ENCODE peak calls at places on chromosomes 13 and 19, in eight cellular contexts. Q is transverse colon, C is stomach, J is tibial nerve, K is uterus, N is IMR-90, U is ovary, L is heart left ventricle. T is an unnamed sample.

GRCh38 chr19:7883105-7883504 is 5.2 kb upstream of the LRRC8E start:
- DNase-seq in L (no peak), U (no peak), N (no peak), J (no peak), Q (no peak), C (no peak), K (no peak), T (no peak)

GRCh38 chr13:108154421-108154858 is 60.9 kb downstream of the LIG4 start:
- DNase-seq in U (no peak), N (no peak), K (no peak), Q (peak), J (no peak), C (peak), L (no peak), T (no peak)

GRCh38 chr19:570315-570714 is 2.1 kb upstream of the BSG start:
- DNase-seq in J (no peak), U (no peak), K (no peak), L (no peak), Q (peak), N (no peak), C (no peak), T (no peak)

GRCh38 chr19:18074192-18074591 is 12.5 kb downstream of the IL12RB1 start:
- DNase-seq in Q (no peak), N (no peak), L (no peak), C (no peak), J (no peak), K (no peak), U (no peak), T (no peak)

GRCh38 chr19:57099199-57099661 is 20.6 kb upstream of the USP29 start:
- DNase-seq in C (peak), J (no peak), U (peak), Q (peak), K (peak), L (peak), N (peak), T (no peak)

GRCh38 chr19:42313096-42313839 is at the start of gene TMEM145:
- DNase-seq in N (peak), J (no peak), C (peak), K (no peak), L (no peak), U (peak), Q (peak), T (no peak)

GRCh38 chr13:79936368-79937136 is 404.4 kb downstream of the SPRY2 start:
- DNase-seq in N (peak), J (no peak), K (peak), C (no peak), U (no peak), L (peak), Q (no peak), T (peak)

GRCh38 chr13:49421391-49421790 is 22.5 kb downstream of the CAB39L start:
- DNase-seq in Q (peak), K (no peak), N (no peak), U (no peak), L (no peak), C (no peak), J (no peak), T (no peak)

GRCh38 chr13:103282571-103283450 is 216.6 kb upstream of the SLC10A2 start:
- DNase-seq in C (no peak), N (peak), U (no peak), K (no peak), Q (no peak), L (no peak), J (no peak), T (no peak)

GRCh38 chr13:92716749-92717148 is 509.9 kb upstream of the GPC6 start:
- DNase-seq in U (no peak), Q (no peak), C (no peak), J (no peak), L (no peak), K (no peak), N (peak), T (no peak)

GRCh38 chr19:2290441-2291184 is 8.6 kb upstream of the PEAK3 start:
- DNase-seq in Q (peak), C (no peak), L (no peak), N (no peak), U (no peak), K (no peak), J (no peak), T (no peak)

GRCh38 chr13:45289936-45290563 is 50.9 kb downstream of the TPT1 start:
- DNase-seq in L (no peak), J (no peak), N (no peak), C (no peak), K (no peak), U (no peak), Q (no peak), T (no peak)

GRCh38 chr19:37698216-37698615 is 21.3 kb downstream of the ZNF607 start:
- DNase-seq in L (no peak), U (no peak), C (no peak), N (no peak), K (no peak), J (no peak), Q (no peak), T (no peak)

GRCh38 chr19:28705008-28705407 is 507.9 kb downstream of the UQCRFS1 start:
- DNase-seq in K (no peak), U (no peak), C (no peak), N (peak), L (no peak), J (no peak), Q (no peak), T (no peak)

GRCh38 chr19:42255766-42256750 is 1.1 kb upstream of the ERF start:
- DNase-seq in U (peak), N (peak), K (peak), Q (no peak), L (peak), J (no peak), C (no peak), T (peak)

GRCh38 chr13:38395505-38395803 is 45.8 kb downstream of the UFM1 start:
- DNase-seq in J (no peak), N (no peak), K (no peak), U (no peak), Q (no peak), C (no peak), L (no peak), T (no peak)

GRCh38 chr13:114065926-114066774 is 66.3 kb downstream of the RASA3 start:
- DNase-seq in K (no peak), J (no peak), N (no peak), C (no peak), L (no peak), U (no peak), Q (peak), T (no peak)

GRCh38 chr19:39514840-39515550 is at the start of gene SELENOV:
- DNase-seq in C (no peak), L (no peak), U (peak), J (no peak), N (no peak), Q (no peak), K (no peak), T (no peak)

GRCh38 chr19:40633207-40633606 is 32.0 kb downstream of the LTBP4 start:
- DNase-seq in N (peak), K (no peak), J (no peak), Q (no peak), C (no peak), U (no peak), L (no peak), T (no peak)

GRCh38 chr19:5991244-5991838 is 13.4 kb upstream of the RANBP3 start:
- DNase-seq in J (no peak), K (no peak), U (no peak), C (no peak), N (no peak), L (no peak), Q (no peak), T (no peak)

GRCh38 chr13:97130201-97130600 is 91.9 kb upstream of the MBNL2 start:
- DNase-seq in L (no peak), N (no peak), C (no peak), U (no peak), J (no peak), Q (no peak), K (no peak), T (no peak)

GRCh38 chr19:1274081-1274851 is 1.1 kb upstream of the FAM174C start:
- DNase-seq in U (peak), N (no peak), K (peak), C (no peak), L (no peak), J (no peak), Q (no peak), T (no peak)

GRCh38 chr19:8131517-8131916 is 17.9 kb downstream of the FBN3 start:
- DNase-seq in Q (no peak), N (no peak), C (no peak), U (no peak), J (no peak), L (no peak), K (no peak), T (no peak)

GRCh38 chr19:41995959-41996797 is 2.1 kb upstream of the ATP1A3 start:
- DNase-seq in U (no peak), C (no peak), Q (no peak), N (no peak), L (no peak), K (no peak), J (no peak), T (no peak)

GRCh38 chr13:65090191-65090590 is 2139.9 kb downstream of the PCDH9 start:
- DNase-seq in J (no peak), K (no peak), Q (no peak), C (no peak), L (no peak), U (no peak), N (no peak), T (no peak)

GRCh38 chr19:12596927-12597548 is 13.6 kb downstream of the ZNF490 start:
- DNase-seq in Q (no peak), K (no peak), L (no peak), U (no peak), N (no peak), C (no peak), J (no peak), T (no peak)

GRCh38 chr19:38277549-38277948 is 13.2 kb downstream of the SPINT2 start:
- DNase-seq in U (no peak), N (peak), Q (no peak), C (no peak), L (no peak), K (no peak), J (no peak), T (no peak)

GRCh38 chr19:35317464-35318043 is 11.4 kb upstream of the CD22 start:
- DNase-seq in J (no peak), Q (no peak), C (no peak), U (no peak), N (no peak), L (no peak), K (no peak), T (no peak)

GRCh38 chr19:35612224-35612558 is 344 bp upstream of the HAUS5 start:
- DNase-seq in L (no peak), Q (no peak), J (no peak), U (no peak), N (no peak), C (no peak), K (no peak), T (no peak)

GRCh38 chr13:44368062-44368591 is 5.5 kb upstream of the SERP2 start:
- DNase-seq in U (no peak), C (no peak), K (no peak), L (no peak), J (no peak), Q (no peak), N (peak), T (no peak)

GRCh38 chr13:29817604-29818378 is 32.6 kb downstream of the UBL3 start:
- DNase-seq in Q (no peak), J (no peak), U (no peak), L (no peak), C (no peak), K (no peak), N (peak), T (no peak)

GRCh38 chr19:28633223-28634030 is 579.5 kb downstream of the UQCRFS1 start:
- DNase-seq in U (no peak), C (no peak), J (no peak), L (peak), Q (peak), N (peak), K (no peak), T (no peak)

GRCh38 chr13:39565036-39565949 is 37.7 kb downstream of the LHFPL6 start:
- DNase-seq in Q (no peak), U (peak), J (no peak), L (no peak), N (peak), K (no peak), C (no peak), T (no peak)
- H3K4me3 ChIP-seq in Q (no peak), U (no peak), J (no peak), L (no peak), N (peak), K (no peak), C (no peak), T (no peak)

GRCh38 chr13:100987993-100988392 is 313.4 kb upstream of the TMTC4 start:
- DNase-seq in Q (no peak), J (no peak), L (no peak), N (peak), U (no peak), C (no peak), K (no peak), T (no peak)
- TF ChIP-seq CTCF in Q (no peak), J (no peak), L (no peak), N (peak), U (no peak), C (no peak), K (no peak), T (no peak)

DNA sequence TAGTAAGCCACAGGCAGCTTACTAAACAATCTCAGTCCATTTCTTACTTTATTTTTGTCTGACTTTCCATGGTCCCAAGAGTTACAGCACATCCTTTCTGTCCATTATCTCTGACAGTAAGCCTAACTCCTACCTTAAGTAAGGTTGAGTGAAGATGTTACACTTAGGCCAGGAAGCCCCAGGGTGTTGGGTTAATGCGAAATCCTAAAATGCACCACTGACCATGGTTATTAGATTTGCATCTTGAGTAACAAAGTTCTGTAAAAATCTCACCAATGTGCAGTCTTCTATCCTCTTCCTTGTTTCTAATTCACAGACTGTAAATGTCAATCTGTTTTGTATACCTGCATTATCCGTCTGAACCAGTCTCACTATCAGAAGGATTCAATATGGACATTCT is 462.5 kb downstream of the FGF14 start:
- DNase-seq in L (no peak), J (no peak), C (no peak), N (no peak), K (no peak), U (no peak), Q (no peak), T (no peak)
- TF ChIP-seq POLR2A in L (no peak), J (no peak), C (no peak), N (no peak), K (no peak), U (no peak), Q (no peak), T (no peak)

GRCh38 chr13:23899555-23899954 is 2.3 kb upstream of the C1QTNF9B start:
- DNase-seq in J (no peak), Q (no peak), C (no peak), L (no peak), N (peak), U (peak), K (peak), T (no peak)

GRCh38 chr13:23905766-23906165 is 8.5 kb upstream of the C1QTNF9B start:
- DNase-seq in J (no peak), K (no peak), N (no peak), C (no peak), L (no peak), U (no peak), Q (no peak), T (no peak)

GRCh38 chr13:23903906-23904280 is 6.6 kb upstream of the C1QTNF9B start:
- DNase-seq in U (no peak), J (no peak), C (no peak), L (no peak), Q (no peak), K (no peak), N (no peak), T (no peak)

GRCh38 chr13:23901365-23901764 is 4.1 kb upstream of the C1QTNF9B start:
- DNase-seq in U (no peak), N (peak), K (no peak), L (no peak), J (no peak), Q (no peak), C (no peak), T (no peak)

DNA sequence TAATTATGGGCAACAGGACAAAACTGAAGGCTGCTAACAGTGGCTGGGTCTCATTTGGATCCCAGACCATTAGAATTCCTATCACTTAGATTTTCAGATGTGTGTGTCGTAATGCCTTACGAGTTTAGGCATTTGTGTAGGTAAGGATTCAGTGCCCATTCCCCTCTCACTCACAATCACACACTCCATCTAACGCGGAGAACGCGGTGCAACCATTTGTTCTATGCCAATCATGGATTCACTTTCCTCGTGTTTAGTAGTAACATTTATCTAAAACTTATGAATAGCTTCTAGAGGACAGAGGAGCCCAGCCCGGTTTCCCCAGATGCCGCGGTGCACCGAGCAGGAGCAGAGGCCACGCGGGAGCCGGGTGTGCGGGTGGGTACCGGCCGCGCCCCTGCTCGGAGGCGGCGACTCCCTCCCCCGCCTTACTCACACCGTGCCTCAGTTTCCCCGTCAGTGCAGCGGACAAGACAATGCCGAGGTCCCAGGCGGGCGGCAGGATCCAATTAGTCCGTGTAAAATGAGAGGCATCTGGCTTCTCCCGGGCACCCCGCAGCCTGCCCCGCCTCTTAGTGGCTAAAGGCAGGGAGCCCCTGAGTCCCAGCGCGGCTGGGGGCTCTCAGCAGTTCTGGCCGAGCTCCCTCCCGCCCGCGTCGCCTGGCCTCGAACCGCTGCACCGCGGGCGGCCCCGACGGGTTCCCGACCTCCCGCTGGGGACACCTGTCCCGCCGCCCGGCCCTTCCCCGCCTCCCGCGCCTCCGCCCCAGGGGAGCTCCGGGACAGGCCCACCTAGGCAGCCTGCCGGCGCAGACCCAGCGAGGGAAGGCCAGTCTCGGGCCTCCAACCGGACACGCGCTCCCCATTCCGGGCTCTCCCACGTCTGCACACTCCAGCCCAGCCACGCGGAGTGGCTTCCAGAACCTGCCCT is 5.9 kb upstream of the C1QTNF9B start:
- DNase-seq in U (no peak), J (no peak), N (no peak), C (no peak), K (no peak), Q (no peak), L (no peak), T (no peak)
- H3K4me3 ChIP-seq in U (no peak), J (peak), N (no peak), C (peak), K (no peak), Q (no peak), L (peak), T (no peak)

DNA sequence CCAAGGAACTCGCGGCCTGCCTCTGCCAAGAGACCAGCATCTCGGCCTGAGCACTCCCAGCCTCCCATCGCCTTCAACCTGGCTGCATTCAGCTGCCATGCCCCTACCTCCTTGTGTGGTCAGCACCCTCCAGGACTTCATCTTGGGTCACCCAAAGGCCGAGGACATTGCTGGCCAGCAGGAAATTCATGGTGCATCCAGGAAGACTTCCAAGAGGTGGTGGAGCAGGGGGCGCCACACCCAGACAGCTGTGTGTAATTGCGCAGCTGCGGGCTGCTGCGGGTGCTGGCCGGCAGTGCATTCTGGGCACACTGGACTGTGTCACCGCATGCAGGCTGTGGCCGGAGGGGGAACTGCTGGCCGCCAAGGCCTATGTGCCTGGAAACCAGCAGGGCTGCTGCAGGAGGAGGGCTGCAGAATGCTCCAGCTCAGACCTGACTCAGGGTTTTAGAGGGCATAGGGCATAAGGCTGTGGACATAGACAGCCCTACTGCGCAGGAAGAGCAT is 164.3 kb upstream of the TUBA3C start:
- DNase-seq in J (no peak), C (no peak), K (no peak), Q (no peak), N (no peak), U (no peak), L (no peak), T (no peak)
- TF ChIP-seq CTCF in J (no peak), C (no peak), K (no peak), Q (no peak), N (no peak), U (no peak), L (no peak), T (no peak)

GRCh38 chr19:14073232-14073924 is 792 bp downstream of the MISP3 start:
- DNase-seq in L (peak), K (peak), J (no peak), C (peak), Q (peak), U (peak), N (peak), T (peak)

GRCh38 chr19:14073925-14074838 is 1.6 kb downstream of the MISP3 start:
- DNase-seq in C (peak), J (no peak), U (no peak), L (peak), K (no peak), Q (peak), N (peak), T (no peak)

GRCh38 chr19:14070268-14071050 is 2.1 kb upstream of the MISP3 start:
- DNase-seq in J (no peak), C (no peak), N (no peak), U (no peak), Q (no peak), L (no peak), K (no peak), T (peak)

GRCh38 chr19:14078406-14078805 is 5.8 kb downstream of the MISP3 start:
- DNase-seq in K (no peak), C (no peak), Q (no peak), U (no peak), L (no peak), N (peak), J (no peak), T (no peak)

DNA sequence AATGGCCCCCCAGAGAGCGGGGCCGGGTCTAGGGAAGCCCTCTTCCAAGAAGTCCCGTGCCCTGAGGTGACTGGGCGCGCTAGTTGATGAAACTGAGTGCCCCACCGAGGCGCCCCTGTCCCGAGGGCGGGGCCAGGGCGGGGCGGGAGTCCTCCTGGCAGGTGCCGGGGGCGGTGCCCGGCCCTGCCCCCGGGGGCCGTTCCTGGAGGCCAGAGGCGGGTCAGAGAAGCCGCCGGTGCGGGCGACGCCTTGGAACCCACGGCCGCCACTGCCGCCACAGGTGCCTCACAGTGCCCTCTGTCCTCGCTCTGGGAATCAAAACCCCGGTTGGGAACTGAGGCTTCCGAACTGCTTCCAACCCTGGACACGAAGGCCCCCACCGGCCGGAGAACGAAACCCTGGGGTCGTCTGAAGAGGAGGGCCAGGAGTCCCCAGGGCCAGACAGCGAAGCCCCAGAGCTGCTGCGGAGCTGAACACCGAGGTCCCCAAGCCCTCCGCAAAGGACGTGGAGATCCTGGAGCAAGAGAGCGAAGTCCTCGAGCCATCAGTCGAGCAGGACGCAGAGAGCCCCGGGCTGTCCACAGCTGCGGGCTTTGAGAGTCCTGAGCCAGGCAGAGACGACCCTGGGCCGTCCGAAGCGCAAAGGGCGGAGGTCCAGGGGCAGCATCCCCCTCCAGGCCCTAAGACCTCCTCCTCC is at the start of gene MISP3:
- DNase-seq in N (no peak), K (no peak), C (peak), Q (peak), L (peak), U (no peak), J (no peak), T (peak)
- TF ChIP-seq POLR2A in N (no peak), K (no peak), C (no peak), Q (peak), L (no peak), U (no peak), J (no peak), T (no peak)

T was measured in lower leg skin.